ENCODE peak calls at places on chromosome 16, in five cellular contexts. One of them, this sample, is unnamed.

GRCh38 chr16:67786491-67786890 is 19.9 kb downstream of the RANBP10 start:
- DNase-seq in astrocyte of the hippocampus: peak
- DNase-seq in islet precursor cell: no peak
- DNase-seq in right cardiac atrium: no peak
- DNase-seq in ureter: no peak
- DNase-seq in this sample: no peak

GRCh38 chr16:88781140-88782077 is 3.6 kb downstream of the PIEZO1 start:
- DNase-seq in astrocyte of the hippocampus: no peak
- DNase-seq in islet precursor cell: peak
- DNase-seq in right cardiac atrium: no peak
- DNase-seq in ureter: no peak
- DNase-seq in this sample: no peak

GRCh38 chr16:20918486-20919239 is 18.1 kb downstream of the LYRM1 start:
- DNase-seq in astrocyte of the hippocampus: peak
- DNase-seq in islet precursor cell: no peak
- DNase-seq in right cardiac atrium: peak
- DNase-seq in ureter: peak
- DNase-seq in this sample: no peak

GRCh38 chr16:69399361-69399760 is 13.6 kb upstream of the TERF2 start:
- DNase-seq in astrocyte of the hippocampus: no peak
- DNase-seq in islet precursor cell: no peak
- DNase-seq in right cardiac atrium: no peak
- DNase-seq in ureter: no peak
- DNase-seq in this sample: peak

GRCh38 chr16:67881557-67882220 is 3.0 kb upstream of the NRN1L start:
- DNase-seq in astrocyte of the hippocampus: no peak
- DNase-seq in islet precursor cell: no peak
- DNase-seq in right cardiac atrium: no peak
- DNase-seq in ureter: no peak
- DNase-seq in this sample: no peak

GRCh38 chr16:70512456-70512855 is 10.9 kb downstream of the COG4 start:
- DNase-seq in astrocyte of the hippocampus: no peak
- DNase-seq in islet precursor cell: no peak
- DNase-seq in right cardiac atrium: no peak
- DNase-seq in ureter: no peak
- DNase-seq in this sample: peak

GRCh38 chr16:88961031-88961430 is 16.0 kb downstream of the CBFA2T3 start:
- DNase-seq in astrocyte of the hippocampus: no peak
- DNase-seq in islet precursor cell: no peak
- DNase-seq in right cardiac atrium: no peak
- DNase-seq in ureter: no peak
- DNase-seq in this sample: no peak

GRCh38 chr16:3035972-3036725 is 595 bp downstream of the BICDL2 start:
- DNase-seq in astrocyte of the hippocampus: no peak
- DNase-seq in islet precursor cell: no peak
- DNase-seq in right cardiac atrium: no peak
- DNase-seq in ureter: peak
- DNase-seq in this sample: no peak

GRCh38 chr16:2256531-2257140 is 5.2 kb upstream of the ECI1 start:
- DNase-seq in astrocyte of the hippocampus: no peak
- DNase-seq in islet precursor cell: no peak
- DNase-seq in right cardiac atrium: no peak
- DNase-seq in ureter: no peak
- DNase-seq in this sample: no peak

GRCh38 chr16:75345711-75346110 is 87.6 kb downstream of the CFDP1 start:
- DNase-seq in astrocyte of the hippocampus: no peak
- DNase-seq in islet precursor cell: no peak
- DNase-seq in right cardiac atrium: no peak
- DNase-seq in ureter: no peak
- DNase-seq in this sample: no peak

GRCh38 chr16:26317885-26318284 is 626.1 kb downstream of the HS3ST4 start:
- DNase-seq in astrocyte of the hippocampus: no peak
- DNase-seq in islet precursor cell: no peak
- DNase-seq in right cardiac atrium: no peak
- DNase-seq in ureter: no peak
- DNase-seq in this sample: no peak

GRCh38 chr16:67235816-67236547 is 9.1 kb downstream of the TMEM208 start:
- DNase-seq in astrocyte of the hippocampus: no peak
- DNase-seq in islet precursor cell: no peak
- DNase-seq in right cardiac atrium: peak
- DNase-seq in ureter: no peak
- DNase-seq in this sample: no peak

GRCh38 chr16:86016201-86016965 is 117.4 kb downstream of the IRF8 start:
- DNase-seq in astrocyte of the hippocampus: peak
- DNase-seq in islet precursor cell: peak
- DNase-seq in right cardiac atrium: no peak
- DNase-seq in ureter: no peak
- DNase-seq in this sample: peak

GRCh38 chr16:67432491-67432890 is 1.6 kb downstream of the HSD11B2 start:
- DNase-seq in astrocyte of the hippocampus: no peak
- DNase-seq in islet precursor cell: no peak
- DNase-seq in right cardiac atrium: no peak
- DNase-seq in ureter: no peak
- DNase-seq in this sample: no peak

GRCh38 chr16:77789085-77789611 is 784 bp downstream of the VAT1L start:
- DNase-seq in astrocyte of the hippocampus: peak
- DNase-seq in islet precursor cell: peak
- DNase-seq in right cardiac atrium: no peak
- DNase-seq in ureter: no peak
- DNase-seq in this sample: no peak

GRCh38 chr16:87806246-87806607 is 40.4 kb upstream of the KLHDC4 start:
- DNase-seq in astrocyte of the hippocampus: no peak
- DNase-seq in islet precursor cell: peak
- DNase-seq in right cardiac atrium: no peak
- DNase-seq in ureter: no peak
- DNase-seq in this sample: peak

GRCh38 chr16:88589441-88589840 is 19.2 kb downstream of the ZC3H18 start:
- DNase-seq in astrocyte of the hippocampus: no peak
- DNase-seq in islet precursor cell: no peak
- DNase-seq in right cardiac atrium: no peak
- DNase-seq in ureter: no peak
- DNase-seq in this sample: no peak

This sample was measured in foreskin keratinocyte.